ENCODE peak calls at places on chromosome 14, in six cellular contexts. V is H9, F is neuronal stem cell, H is IMR-90, P is mesendoderm, R is H1. Y is an unnamed sample.

GRCh38 chr14:105974902-105975301 is 448.5 kb downstream of the TMEM121 start:
- DNase-seq in V (no peak), F (no peak), H (no peak), P (peak), R (peak), Y (no peak)

GRCh38 chr14:71730471-71730870 is 201.8 kb upstream of the RGS6 start:
- DNase-seq in V (no peak), F (no peak), H (no peak), P (no peak), R (no peak), Y (no peak)

GRCh38 chr14:67371247-67372148 is 11.4 kb downstream of the EIF2S1 start:
- DNase-seq in V (no peak), F (no peak), H (no peak), P (no peak), R (no peak), Y (peak)

GRCh38 chr14:46788994-46789393 is 137.4 kb upstream of the RPL10L start:
- DNase-seq in V (no peak), F (no peak), H (no peak), P (no peak), R (no peak), Y (no peak)

GRCh38 chr14:58107947-58108552 is 44.0 kb downstream of the ARMH4 start:
- DNase-seq in V (no peak), F (peak), H (peak), P (peak), R (no peak), Y (peak)

GRCh38 chr14:74501135-74501614 is 7.6 kb downstream of the ISCA2 start:
- DNase-seq in V (peak), F (peak), H (peak), P (peak), R (peak), Y (peak)

GRCh38 chr14:79093542-79093941 is 923.4 kb downstream of the NRXN3 start:
- DNase-seq in V (no peak), F (no peak), H (no peak), P (no peak), R (no peak), Y (no peak)

GRCh38 chr14:66099451-66099850 is 386.7 kb upstream of the CCDC196 start:
- DNase-seq in V (no peak), F (no peak), H (no peak), P (no peak), R (no peak), Y (no peak)

GRCh38 chr14:21997300-21997699 is 323.7 kb upstream of the OR4E1 start:
- DNase-seq in V (peak), F (peak), H (peak), P (peak), R (no peak), Y (peak)

GRCh38 chr14:64117671-64118402 is 176.3 kb downstream of the ESR2 start:
- DNase-seq in V (no peak), F (no peak), H (peak), P (no peak), R (no peak), Y (no peak)

GRCh38 chr14:81055971-81056370 is 100.5 kb downstream of the TSHR start:
- DNase-seq in V (no peak), F (no peak), H (no peak), P (no peak), R (no peak), Y (no peak)

GRCh38 chr14:24299255-24300191 is at the start of the genes DHRS1 and NOP9:
- DNase-seq in V (peak), F (peak), H (peak), P (peak), R (peak), Y (peak)

GRCh38 chr14:72549848-72550247 is 344.1 kb downstream of the DPF3 start:
- DNase-seq in V (no peak), F (no peak), H (no peak), P (no peak), R (no peak), Y (no peak)

GRCh38 chr14:23517650-23518329 is 33.8 kb downstream of the ZFHX2 start:
- DNase-seq in V (no peak), F (no peak), H (no peak), P (no peak), R (no peak), Y (no peak)

DNA sequence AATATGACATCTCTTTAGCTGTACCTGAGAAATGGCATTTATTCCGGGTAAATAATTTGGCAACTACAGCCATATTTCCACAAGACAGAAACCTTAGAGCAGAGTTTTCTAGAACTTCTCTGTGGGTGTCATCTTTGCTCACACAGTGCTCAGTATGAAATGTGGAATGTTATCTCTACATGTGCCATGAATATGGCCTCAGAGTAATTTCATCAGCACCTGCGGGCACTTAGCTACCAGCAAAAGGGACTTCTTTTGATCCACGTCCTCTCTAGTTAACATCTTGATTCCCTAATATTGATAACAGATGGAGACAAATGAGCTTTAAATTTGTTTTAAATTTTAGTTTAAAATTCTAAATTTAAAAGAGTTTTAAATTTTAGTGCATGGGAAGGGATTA is 2.9 kb upstream of the ATG14 start:
- DNase-seq in V (no peak), F (no peak), H (no peak), P (no peak), R (no peak), Y (no peak)
- H3K23ac ChIP-seq in V (no peak), F (no peak), H (no peak), P (no peak), R (no peak), Y (no peak)

GRCh38 chr14:99467338-99468075 is 13.2 kb downstream of the SETD3 start:
- DNase-seq in V (no peak), F (no peak), H (no peak), P (no peak), R (no peak), Y (no peak)

GRCh38 chr14:99468081-99468480 is 12.6 kb downstream of the SETD3 start:
- DNase-seq in V (no peak), F (no peak), H (no peak), P (no peak), R (no peak), Y (no peak)

GRCh38 chr14:99466719-99467118 is 13.9 kb downstream of the SETD3 start:
- DNase-seq in V (no peak), F (no peak), H (no peak), P (no peak), R (no peak), Y (no peak)

GRCh38 chr14:99471731-99472130 is 8.9 kb downstream of the SETD3 start:
- DNase-seq in V (no peak), F (no peak), H (no peak), P (no peak), R (no peak), Y (no peak)

GRCh38 chr14:99468836-99469592 is 11.6 kb downstream of the SETD3 start:
- DNase-seq in V (no peak), F (no peak), H (peak), P (no peak), R (no peak), Y (no peak)
- H2BK15ac ChIP-seq in V (no peak), F (no peak), H (no peak), P (no peak), R (no peak), Y (no peak)

GRCh38 chr14:41604793-41605534 is 1.7 kb upstream of the LRFN5 start:
- DNase-seq in V (peak), F (peak), H (peak), P (peak), R (no peak), Y (peak)

GRCh38 chr14:41606249-41607118 is at the start of gene LRFN5:
- DNase-seq in V (peak), F (peak), H (peak), P (peak), R (peak), Y (peak)

GRCh38 chr14:41607966-41608663 is 1.4 kb downstream of the LRFN5 start:
- DNase-seq in V (peak), F (no peak), H (no peak), P (peak), R (peak), Y (peak)

GRCh38 chr14:41607119-41607785 is 576 bp downstream of the LRFN5 start:
- DNase-seq in V (no peak), F (no peak), H (no peak), P (no peak), R (peak), Y (peak)

GRCh38 chr14:41605550-41606248 is 977 bp upstream of the LRFN5 start:
- DNase-seq in V (peak), F (peak), H (peak), P (peak), R (peak), Y (peak)
- H3K23ac ChIP-seq in V (no peak), F (no peak), H (peak), P (no peak), R (no peak), Y (peak)

DNA sequence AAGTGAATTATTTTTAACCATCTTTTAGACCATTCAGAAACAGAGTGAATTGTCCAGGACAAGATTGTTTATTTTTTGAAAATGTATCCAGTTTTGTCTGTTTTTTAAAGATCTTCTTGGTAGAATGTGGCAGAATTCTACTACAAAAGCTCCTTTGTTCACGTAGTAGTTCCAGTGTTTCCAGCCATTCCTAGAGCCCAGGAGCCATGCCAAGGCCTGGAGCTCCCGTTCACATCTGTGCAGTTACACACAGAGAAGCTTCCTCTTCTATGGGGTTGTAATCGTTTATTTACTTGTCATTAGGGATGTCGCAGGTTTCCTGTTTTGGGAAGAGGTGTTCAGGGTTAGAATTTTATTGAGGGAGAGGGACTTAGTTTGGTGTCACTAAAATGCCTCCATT is 409.8 kb downstream of the NPAS3 start:
- DNase-seq in V (no peak), F (no peak), H (no peak), P (no peak), R (no peak), Y (no peak)
- H2BK15ac ChIP-seq in V (no peak), F (no peak), H (no peak), P (no peak), R (no peak), Y (no peak)

DNA sequence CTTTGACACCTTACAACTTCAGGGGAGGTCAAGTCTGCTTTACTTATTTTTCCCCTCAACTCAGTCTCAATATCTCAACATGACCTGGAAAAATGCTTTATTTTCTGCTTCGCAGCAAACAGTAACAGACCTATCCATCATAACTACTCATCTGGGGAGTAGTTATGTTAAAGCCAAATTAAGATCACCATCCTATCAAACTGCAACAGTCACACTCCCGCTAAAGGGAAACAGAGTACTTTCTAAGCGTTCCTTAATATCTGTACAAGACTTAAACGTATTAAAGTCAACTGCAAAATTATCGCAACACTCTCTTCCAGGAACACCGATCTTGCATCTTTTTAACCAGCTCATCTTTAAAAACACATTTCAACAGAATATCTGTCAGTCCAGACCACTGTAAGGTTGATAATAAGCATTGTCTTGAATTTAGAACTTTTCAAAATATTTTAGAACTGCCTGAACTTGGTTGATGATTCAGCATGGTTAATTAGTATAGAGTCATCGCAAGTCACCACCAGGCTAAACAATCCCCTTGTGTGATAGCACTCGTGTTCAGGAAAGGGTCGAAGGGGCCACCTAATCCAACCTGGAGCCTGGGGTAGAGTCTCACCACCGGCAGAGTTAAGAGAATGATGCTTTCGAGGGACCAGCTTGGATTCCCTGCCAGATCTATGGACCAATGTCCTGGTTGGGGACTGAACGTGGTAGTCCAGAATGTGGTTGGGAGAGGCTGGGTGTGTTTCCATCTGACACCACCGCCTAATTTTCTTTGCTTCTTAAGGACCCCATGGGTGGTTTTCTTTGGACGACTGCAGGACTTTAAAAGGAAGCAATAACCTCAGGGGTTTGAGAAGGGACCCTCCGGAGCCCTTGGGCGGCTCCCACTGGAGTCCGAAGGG is 955 bp downstream of the SPTLC2 start:
- DNase-seq in V (no peak), F (peak), H (peak), P (peak), R (no peak), Y (peak)
- H3K23ac ChIP-seq in V (no peak), F (no peak), H (peak), P (no peak), R (peak), Y (no peak)

Y was measured in mesenchymal stem cell.